ENCODE peak calls at places on chromosomes 13 and 19, in four cellular contexts. One of them, this sample, is unnamed.

GRCh38 chr19:33705860-33706259 is 84.1 kb downstream of the CHST8 start:
- DNase-seq in endothelial cell of umbilical vein: no peak
- DNase-seq in neural progenitor cell: no peak
- DNase-seq in mammary epithelial cell: no peak
- DNase-seq in this sample: no peak

GRCh38 chr19:50427997-50428425 is 4.7 kb upstream of the MYBPC2 start:
- DNase-seq in endothelial cell of umbilical vein: peak; percentile 57
- DNase-seq in neural progenitor cell: peak; percentile 57
- DNase-seq in mammary epithelial cell: no peak
- DNase-seq in this sample: peak; percentile 70

GRCh38 chr13:39767791-39768564 is 112.5 kb downstream of the COG6 start:
- DNase-seq in endothelial cell of umbilical vein: no peak
- DNase-seq in neural progenitor cell: peak; percentile 42
- DNase-seq in mammary epithelial cell: no peak
- DNase-seq in this sample: no peak

GRCh38 chr19:5537870-5538269 is 29.9 kb downstream of the TINCR start:
- DNase-seq in endothelial cell of umbilical vein: no peak
- DNase-seq in neural progenitor cell: no peak
- DNase-seq in mammary epithelial cell: no peak
- DNase-seq in this sample: no peak

GRCh38 chr19:51272183-51272817 is 21.4 kb downstream of the SIGLECL1 start:
- DNase-seq in endothelial cell of umbilical vein: no peak
- DNase-seq in neural progenitor cell: no peak
- DNase-seq in mammary epithelial cell: no peak
- DNase-seq in this sample: no peak

GRCh38 chr19:29836409-29836825 is 24.6 kb downstream of the CCNE1 start:
- DNase-seq in endothelial cell of umbilical vein: no peak
- DNase-seq in neural progenitor cell: no peak
- DNase-seq in mammary epithelial cell: no peak
- DNase-seq in this sample: no peak

GRCh38 chr19:35370722-35371121 is at the start of gene GPR42:
- DNase-seq in endothelial cell of umbilical vein: no peak
- DNase-seq in neural progenitor cell: no peak
- DNase-seq in mammary epithelial cell: no peak
- DNase-seq in this sample: no peak

GRCh38 chr13:105952233-105952767 is 583.2 kb downstream of the EFNB2 start:
- DNase-seq in endothelial cell of umbilical vein: no peak
- DNase-seq in neural progenitor cell: no peak
- DNase-seq in mammary epithelial cell: no peak
- DNase-seq in this sample: no peak

GRCh38 chr13:92602560-92602959 is 624.0 kb upstream of the GPC6 start:
- DNase-seq in endothelial cell of umbilical vein: no peak
- DNase-seq in neural progenitor cell: no peak
- DNase-seq in mammary epithelial cell: no peak
- DNase-seq in this sample: peak; percentile 72

GRCh38 chr19:43672061-43672679 is 2.2 kb upstream of the PLAUR start:
- DNase-seq in endothelial cell of umbilical vein: no peak
- DNase-seq in neural progenitor cell: peak; percentile 27
- DNase-seq in mammary epithelial cell: no peak
- DNase-seq in this sample: no peak

GRCh38 chr13:77056382-77056781 is 29.4 kb upstream of the FBXL3 start:
- DNase-seq in endothelial cell of umbilical vein: no peak
- DNase-seq in neural progenitor cell: no peak
- DNase-seq in mammary epithelial cell: no peak
- DNase-seq in this sample: no peak

GRCh38 chr13:76331948-76332712 is 554.1 kb downstream of the KCTD12 start:
- DNase-seq in endothelial cell of umbilical vein: peak; percentile 26
- DNase-seq in neural progenitor cell: no peak
- DNase-seq in mammary epithelial cell: no peak
- DNase-seq in this sample: peak; percentile 27

GRCh38 chr13:33053397-33054066 is 37.3 kb downstream of the KL start:
- DNase-seq in endothelial cell of umbilical vein: no peak
- DNase-seq in neural progenitor cell: no peak
- DNase-seq in mammary epithelial cell: no peak
- DNase-seq in this sample: peak; percentile 73

GRCh38 chr19:31049431-31049830 is 299.8 kb downstream of the TSHZ3 start:
- DNase-seq in endothelial cell of umbilical vein: no peak
- DNase-seq in neural progenitor cell: no peak
- DNase-seq in mammary epithelial cell: no peak
- DNase-seq in this sample: no peak

GRCh38 chr13:48299591-48299990 is 4.0 kb upstream of the RB1 start:
- DNase-seq in endothelial cell of umbilical vein: no peak
- DNase-seq in neural progenitor cell: no peak
- DNase-seq in mammary epithelial cell: no peak
- DNase-seq in this sample: no peak

GRCh38 chr13:48303331-48304131 is at the start of gene RB1:
- DNase-seq in endothelial cell of umbilical vein: peak; percentile 92
- DNase-seq in neural progenitor cell: peak; percentile 87
- DNase-seq in mammary epithelial cell: peak; percentile 94
- DNase-seq in this sample: peak; percentile 84

GRCh38 chr13:48302920-48303330 is 626 bp upstream of the RB1 start:
- DNase-seq in endothelial cell of umbilical vein: no peak
- DNase-seq in neural progenitor cell: no peak
- DNase-seq in mammary epithelial cell: peak; percentile 61
- DNase-seq in this sample: no peak

DNA sequence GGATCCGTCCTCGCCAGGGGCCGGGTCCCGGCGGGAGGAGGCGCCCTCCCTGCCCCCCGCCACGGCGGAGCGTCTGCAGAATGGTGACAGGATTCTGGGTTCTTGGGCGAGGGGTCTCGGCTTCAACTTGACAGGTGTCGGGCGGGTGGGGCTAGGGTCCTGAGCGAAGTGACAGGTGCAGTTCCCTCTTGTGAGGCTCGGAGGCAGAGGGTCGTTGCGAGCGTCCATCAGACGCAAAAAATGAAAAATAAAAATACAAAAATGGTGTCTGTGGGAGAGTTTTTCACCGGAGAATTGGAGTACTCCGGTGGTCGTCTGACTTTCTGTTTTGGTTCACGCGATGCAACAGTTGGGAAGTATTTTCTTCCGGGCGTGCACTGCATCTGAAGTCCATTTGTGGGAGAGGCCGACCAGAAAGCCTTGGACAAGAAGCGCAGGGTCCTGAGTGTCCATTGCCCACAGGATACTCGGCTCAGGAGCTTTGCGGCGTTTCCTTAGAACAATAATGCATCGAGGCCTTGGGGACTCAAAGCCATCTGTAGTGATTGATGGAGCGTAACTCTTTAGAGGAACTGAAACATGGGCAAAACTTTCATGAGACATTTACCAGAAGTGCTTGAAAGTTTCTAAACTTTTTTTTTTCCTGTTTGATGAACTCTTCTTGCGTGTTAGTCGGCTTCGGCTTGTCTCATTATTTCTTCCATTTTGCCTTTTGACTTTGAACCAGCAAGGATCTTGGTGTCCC is 753 bp downstream of the RB1 start:
- DNase-seq in endothelial cell of umbilical vein: peak; percentile 66
- DNase-seq in neural progenitor cell: peak; percentile 59
- DNase-seq in mammary epithelial cell: peak; percentile 56
- DNase-seq in this sample: peak; percentile 49
- H3K79me2 ChIP-seq in endothelial cell of umbilical vein: peaks cover 28% of the 10 kb centered on the region
- H3K79me2 ChIP-seq in neural progenitor cell: peaks cover 29% of the 10 kb centered on the region
- H3K79me2 ChIP-seq in mammary epithelial cell: peaks cover 48% of the 10 kb centered on the region
- H3K79me2 ChIP-seq in this sample: peaks cover 42% of the 10 kb centered on the region

DNA sequence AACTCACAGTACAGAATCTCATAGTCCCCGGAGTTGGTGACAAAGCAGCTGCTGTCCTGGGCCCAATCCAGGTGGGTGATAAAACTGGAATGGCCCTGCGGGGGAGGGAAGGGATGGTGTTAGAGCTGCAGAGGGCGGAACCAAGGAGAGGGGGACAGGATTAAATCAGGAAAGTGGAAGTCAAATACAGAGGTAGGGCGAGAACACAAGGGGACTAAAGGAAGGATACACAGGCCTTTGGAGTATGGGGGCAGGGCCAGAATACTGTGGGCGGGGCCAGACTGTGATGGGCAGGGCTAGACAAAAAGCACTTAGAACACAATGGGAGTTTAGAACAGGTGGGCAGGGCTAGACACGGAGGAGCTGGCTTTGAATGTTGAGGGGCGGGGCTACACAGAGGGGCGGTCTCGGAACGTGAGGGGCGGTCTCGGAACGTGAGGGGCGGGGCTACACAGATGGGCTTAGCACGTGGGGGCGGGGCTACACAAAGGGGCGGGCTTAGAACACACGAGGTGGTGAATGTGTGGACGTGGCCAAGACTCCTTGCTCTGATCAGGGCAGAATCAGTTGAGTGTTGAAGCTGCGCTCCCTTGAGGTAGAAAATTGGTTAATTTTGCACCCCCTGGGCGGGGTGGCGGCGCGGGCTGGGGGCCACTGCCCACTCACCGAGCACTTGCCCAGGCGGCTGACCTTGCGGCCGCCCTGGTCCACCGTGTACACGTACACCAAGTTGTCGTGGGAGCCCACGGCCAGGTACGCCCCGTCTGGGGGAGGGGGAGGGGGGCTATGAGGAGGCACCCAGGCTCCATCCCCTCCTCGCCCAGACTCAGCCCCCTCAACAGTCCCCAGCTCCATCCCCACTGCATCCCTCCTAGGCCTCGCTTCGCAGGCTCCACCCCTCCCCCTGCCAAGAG is 14.0 kb upstream of the GPR4 start:
- DNase-seq in endothelial cell of umbilical vein: peak; percentile 99
- DNase-seq in neural progenitor cell: peak; percentile 99
- DNase-seq in mammary epithelial cell: peak; percentile 71
- DNase-seq in this sample: peak; percentile 62
- H3K9ac ChIP-seq in endothelial cell of umbilical vein: peak overlapping the region; percentile 71
- H3K9ac ChIP-seq in neural progenitor cell: peak overlapping the region; percentile 48
- H3K9ac ChIP-seq in mammary epithelial cell: no peak overlapping the region
- H3K9ac ChIP-seq in this sample: peak overlapping the region; percentile 62

DNA sequence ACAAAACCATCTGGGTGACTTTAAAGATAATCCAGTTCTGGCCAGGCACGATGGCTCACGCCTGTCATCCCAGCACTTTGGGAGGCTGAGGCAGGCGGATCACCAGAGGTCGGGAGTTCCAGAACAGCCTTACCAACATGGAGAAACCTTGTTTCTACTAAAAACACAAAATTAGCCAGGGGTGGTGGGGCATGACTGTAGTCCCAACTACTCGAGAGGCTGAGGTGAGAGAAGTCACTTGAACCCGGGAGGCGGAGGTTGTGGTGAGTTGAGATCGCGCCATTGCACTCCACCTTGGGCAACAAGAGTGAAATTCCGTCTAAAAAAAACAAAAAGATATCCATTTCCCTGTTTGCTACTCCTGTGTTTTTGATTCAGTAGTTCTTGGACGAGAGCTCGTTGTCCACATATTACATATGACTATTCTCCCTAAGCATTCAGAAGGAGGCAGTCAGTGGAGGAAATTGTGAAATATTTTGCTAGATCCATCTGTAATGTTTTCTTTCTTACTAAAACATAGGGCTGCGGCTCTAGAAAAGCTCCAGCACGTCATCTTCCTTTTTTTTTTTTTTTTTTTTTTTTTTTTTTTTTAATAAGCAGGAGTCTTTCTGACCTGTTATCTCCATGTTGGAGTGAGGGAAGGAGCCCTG is 33.6 kb downstream of the ZNF701 start:
- DNase-seq in endothelial cell of umbilical vein: no peak
- DNase-seq in neural progenitor cell: no peak
- DNase-seq in mammary epithelial cell: no peak
- DNase-seq in this sample: peak; percentile 12
- H3K79me2 ChIP-seq in endothelial cell of umbilical vein: no peaks in the 10 kb centered on the region
- H3K79me2 ChIP-seq in neural progenitor cell: peaks cover 31% of the 10 kb centered on the region
- H3K79me2 ChIP-seq in mammary epithelial cell: peaks cover 23% of the 10 kb centered on the region
- H3K79me2 ChIP-seq in this sample: no peaks in the 10 kb centered on the region

GRCh38 chr19:6589711-6590457 is 1.1 kb downstream of the CD70 start:
- DNase-seq in endothelial cell of umbilical vein: no peak
- DNase-seq in neural progenitor cell: no peak
- DNase-seq in mammary epithelial cell: no peak
- DNase-seq in this sample: no peak

GRCh38 chr19:6588508-6589345 is 2.2 kb downstream of the CD70 start:
- DNase-seq in endothelial cell of umbilical vein: no peak
- DNase-seq in neural progenitor cell: peak; percentile 24
- DNase-seq in mammary epithelial cell: no peak
- DNase-seq in this sample: no peak

GRCh38 chr19:6586726-6587092 is 4.2 kb downstream of the CD70 start:
- DNase-seq in endothelial cell of umbilical vein: no peak
- DNase-seq in neural progenitor cell: no peak
- DNase-seq in mammary epithelial cell: no peak
- DNase-seq in this sample: no peak

GRCh38 chr19:6587093-6587820 is 3.7 kb downstream of the CD70 start:
- DNase-seq in endothelial cell of umbilical vein: no peak
- DNase-seq in neural progenitor cell: peak; percentile 43
- DNase-seq in mammary epithelial cell: peak; percentile 28
- DNase-seq in this sample: no peak

GRCh38 chr19:6587998-6588507 is 2.9 kb downstream of the CD70 start:
- DNase-seq in endothelial cell of umbilical vein: no peak
- DNase-seq in neural progenitor cell: peak; percentile 10
- DNase-seq in mammary epithelial cell: no peak
- DNase-seq in this sample: no peak
- H3K9ac ChIP-seq in endothelial cell of umbilical vein: no peak overlapping the region
- H3K9ac ChIP-seq in neural progenitor cell: no peak overlapping the region
- H3K9ac ChIP-seq in mammary epithelial cell: no peak overlapping the region
- H3K9ac ChIP-seq in this sample: no peak overlapping the region

GRCh38 chr13:110320645-110321044 is 13.6 kb downstream of the COL4A2 start:
- DNase-seq in endothelial cell of umbilical vein: no peak
- DNase-seq in neural progenitor cell: no peak
- DNase-seq in mammary epithelial cell: no peak
- DNase-seq in this sample: no peak
- H3K79me2 ChIP-seq in endothelial cell of umbilical vein: peaks cover 68% of the 10 kb centered on the region
- H3K79me2 ChIP-seq in neural progenitor cell: peaks cover 72% of the 10 kb centered on the region
- H3K79me2 ChIP-seq in mammary epithelial cell: peaks cover 73% of the 10 kb centered on the region
- H3K79me2 ChIP-seq in this sample: peaks cover 89% of the 10 kb centered on the region

DNA sequence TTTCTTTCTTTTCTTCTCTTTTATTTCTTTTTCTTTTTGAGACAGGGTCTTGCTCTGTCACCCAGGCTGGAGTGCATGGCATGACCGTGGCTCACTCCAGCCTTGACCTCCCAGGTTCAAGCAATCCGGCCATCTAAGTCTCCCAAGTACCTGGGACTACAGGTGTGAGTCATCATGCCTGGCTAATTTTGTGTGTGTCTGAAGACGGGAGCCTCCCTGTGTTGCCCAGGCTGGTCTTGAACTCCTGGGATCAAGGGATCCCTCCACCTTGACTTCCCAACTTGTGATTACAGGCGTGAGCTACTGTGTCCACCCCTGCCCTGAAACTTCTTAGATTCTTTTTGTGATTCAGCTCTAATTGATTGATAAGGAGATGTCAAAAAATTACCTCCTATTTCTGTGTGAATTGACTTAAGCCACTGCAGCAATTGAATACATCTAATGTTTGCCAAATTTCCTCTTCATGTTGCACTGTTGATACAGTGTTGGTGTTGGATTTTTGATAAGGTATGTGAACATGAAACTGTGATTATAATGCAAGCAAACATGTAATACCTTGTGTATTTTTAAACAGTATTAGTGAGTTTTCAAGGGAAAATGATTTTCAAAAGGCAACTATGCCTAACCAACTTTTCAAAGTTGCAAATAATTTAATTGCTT is 22.6 kb downstream of the KLF5 start:
- DNase-seq in endothelial cell of umbilical vein: no peak
- DNase-seq in neural progenitor cell: no peak
- DNase-seq in mammary epithelial cell: peak; percentile 45
- DNase-seq in this sample: no peak
- H3K9ac ChIP-seq in endothelial cell of umbilical vein: no peak overlapping the region
- H3K9ac ChIP-seq in neural progenitor cell: no peak overlapping the region
- H3K9ac ChIP-seq in mammary epithelial cell: no peak overlapping the region
- H3K9ac ChIP-seq in this sample: no peak overlapping the region

GRCh38 chr19:19487077-19488040 is 28.0 kb downstream of the TSSK6 start:
- DNase-seq in endothelial cell of umbilical vein: no peak
- DNase-seq in neural progenitor cell: no peak
- DNase-seq in mammary epithelial cell: no peak
- DNase-seq in this sample: no peak
- H3K79me2 ChIP-seq in endothelial cell of umbilical vein: peaks cover 74% of the 10 kb centered on the region
- H3K79me2 ChIP-seq in neural progenitor cell: peaks cover 74% of the 10 kb centered on the region
- H3K79me2 ChIP-seq in mammary epithelial cell: peaks cover 93% of the 10 kb centered on the region
- H3K79me2 ChIP-seq in this sample: peaks cover 83% of the 10 kb centered on the region